ENCODE peak calls at places on chromosome 19, in ten cellular contexts. S is lower lobe of right lung, B is ovary, A is activated B cell treated with CpG ODN at 0.5 μM for 24 hours, W is colonic mucosa, F is endothelial cell, X is choroid plexus epithelial cell, K is uterus, G is AG09309, L is omental fat pad. U is an unnamed sample.
A peak's percentile ranks its signal among the peaks of the same experiment; 100 is the strongest.

GRCh38 chr19:18329035-18329376 is 6.1 kb upstream of the LSM4 start:
- DNase-seq in L (no peak), K (no peak), F (no peak), G (no peak), W (no peak), B (no peak), X (no peak), S (no peak), A (no peak), U (no peak)

GRCh38 chr19:11381535-11382369 is 2.4 kb downstream of the EPOR start:
- DNase-seq in K (peak; percentile 64), A (peak; percentile 66), S (peak; percentile 79), X (peak; percentile 79), W (peak; percentile 85), F (peak; percentile 65), B (peak; percentile 67), G (no peak), L (no peak), U (no peak)

GRCh38 chr19:16208847-16209246 is 11.1 kb downstream of the AP1M1 start:
- DNase-seq in B (no peak), S (no peak), L (no peak), F (no peak), W (no peak), K (no peak), X (no peak), A (no peak), G (no peak), U (no peak)

GRCh38 chr19:55228403-55229031 is at the start of gene TMEM86B:
- DNase-seq in A (no peak), B (no peak), S (no peak), X (no peak), L (no peak), K (no peak), W (no peak), G (no peak), F (no peak), U (no peak)

GRCh38 chr19:15107056-15108010 is at the start of gene SYDE1:
- DNase-seq in L (no peak), K (peak; percentile 66), F (peak; percentile 66), G (no peak), W (no peak), A (no peak), S (no peak), X (peak; percentile 57), B (peak; percentile 64), U (no peak)

GRCh38 chr19:11481777-11482383 is 1.0 kb upstream of the ELAVL3 start:
- DNase-seq in G (peak; percentile 35), F (peak; percentile 49), X (peak; percentile 90), S (peak; percentile 67), A (peak; percentile 58), K (peak; percentile 52), B (peak; percentile 46), W (peak; percentile 51), L (no peak), U (no peak)

GRCh38 chr19:6617374-6617773 is 26.4 kb upstream of the CD70 start:
- DNase-seq in A (no peak), K (no peak), L (no peak), W (no peak), B (no peak), S (no peak), G (no peak), X (no peak), F (no peak), U (no peak)

GRCh38 chr19:19385900-19386339 is 19.6 kb upstream of the GATAD2A start:
- DNase-seq in K (no peak), F (peak; percentile 70), W (no peak), L (no peak), S (peak; percentile 76), B (peak; percentile 38), X (peak; percentile 41), A (no peak), G (no peak), U (no peak)

GRCh38 chr19:58346961-58347929 is 6.0 kb downstream of the A1BG start:
- DNase-seq in G (no peak), B (no peak), L (no peak), W (peak; percentile 37), X (peak; percentile 67), A (peak; percentile 84), F (peak; percentile 64), S (peak; percentile 72), K (peak; percentile 58), U (no peak)

GRCh38 chr19:52638601-52639000 is 446 bp upstream of the ZNF83 start:
- DNase-seq in G (no peak), W (no peak), S (peak; percentile 54), F (peak; percentile 17), A (no peak), K (no peak), L (no peak), X (no peak), B (peak; percentile 33), U (no peak)

GRCh38 chr19:11191273-11191755 is 6.0 kb downstream of the KANK2 start:
- DNase-seq in L (peak; percentile 39), X (peak; percentile 59), A (no peak), G (no peak), S (peak; percentile 65), K (peak; percentile 68), B (peak; percentile 54), F (no peak), W (peak; percentile 58), U (no peak)

DNA sequence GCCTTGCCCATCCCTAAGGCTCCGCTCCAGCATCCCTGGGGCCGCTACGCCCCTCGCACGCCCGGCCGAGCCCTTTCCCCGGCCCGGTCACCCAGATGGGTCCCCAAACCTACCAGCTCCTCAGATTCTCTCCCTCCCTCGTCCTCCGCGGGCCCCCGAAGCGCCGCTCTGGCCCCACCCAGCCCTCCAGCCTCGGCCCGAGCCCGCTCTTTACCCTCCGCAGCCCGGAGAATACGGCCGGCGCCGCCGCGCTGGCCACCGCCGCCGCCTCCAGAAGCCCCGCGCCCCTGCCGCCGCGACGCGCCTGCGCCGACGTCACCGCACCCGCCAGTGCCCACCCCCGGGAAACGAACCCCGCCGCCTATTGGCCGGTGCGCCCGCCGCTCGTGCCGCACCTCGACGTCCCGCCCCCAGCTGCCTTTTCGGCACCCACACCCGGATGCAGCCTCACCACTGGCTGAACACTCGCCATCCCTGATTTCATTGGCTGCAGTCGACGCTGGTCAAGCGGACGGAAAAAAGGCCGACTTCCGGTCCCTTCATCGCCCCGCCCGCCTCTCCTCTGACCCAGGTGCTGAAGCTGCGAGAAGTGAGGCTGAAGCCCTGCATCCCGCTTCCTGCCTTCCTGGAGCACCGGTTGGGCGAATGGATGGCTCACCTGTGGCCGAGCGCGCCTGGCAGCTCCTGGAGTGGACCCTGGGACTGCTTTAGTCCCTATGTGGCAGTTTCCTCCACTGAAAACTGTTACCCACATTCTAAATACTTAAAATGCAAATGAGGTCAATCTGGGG is at the start of gene DAPK3:
- DNase-seq in S (peak; percentile 97), K (peak; percentile 98), F (peak; percentile 98), A (peak; percentile 94), G (peak; percentile 91), X (peak; percentile 99), W (peak; percentile 98), B (peak; percentile 97), L (peak; percentile 79), U (peak; percentile 98)
- TF ChIP-seq CTCF in S (peak; percentile 13), K (peak; percentile 22), F (no peak), A (no peak), G (no peak), X (no peak), W (no peak), B (peak; percentile 53), L (no peak), U (no peak)

GRCh38 chr19:47600246-47601179 is 8.4 kb upstream of the BICRA start:
- DNase-seq in L (peak; percentile 97), W (peak; percentile 100), A (peak; percentile 92), X (peak; percentile 99), S (peak; percentile 100), G (peak; percentile 94), F (peak; percentile 99), K (peak; percentile 100), B (peak; percentile 100), U (peak; percentile 98)
- TF ChIP-seq CTCF in L (no peak), W (no peak), A (no peak), X (no peak), S (no peak), G (no peak), F (no peak), K (peak; percentile 12), B (peak; percentile 6), U (no peak)

GRCh38 chr19:45078390-45079062 is 534 bp upstream of the GEMIN7 start:
- DNase-seq in A (no peak), B (no peak), G (no peak), X (no peak), W (no peak), K (no peak), S (no peak), F (no peak), L (no peak), U (no peak)

GRCh38 chr19:45079911-45080469 is 930 bp downstream of the GEMIN7 start:
- DNase-seq in G (no peak), L (no peak), W (peak; percentile 70), A (no peak), K (no peak), F (no peak), S (no peak), B (no peak), X (no peak), U (no peak)

GRCh38 chr19:45082170-45082569 is 3.1 kb downstream of the GEMIN7 start:
- DNase-seq in S (no peak), B (no peak), W (no peak), A (no peak), L (no peak), F (no peak), G (no peak), K (no peak), X (no peak), U (no peak)

GRCh38 chr19:45076851-45077730 is 813 bp upstream of the ZNF296 start:
- DNase-seq in A (no peak), F (no peak), L (no peak), W (peak; percentile 67), K (no peak), B (no peak), S (no peak), X (no peak), G (no peak), U (no peak)

DNA sequence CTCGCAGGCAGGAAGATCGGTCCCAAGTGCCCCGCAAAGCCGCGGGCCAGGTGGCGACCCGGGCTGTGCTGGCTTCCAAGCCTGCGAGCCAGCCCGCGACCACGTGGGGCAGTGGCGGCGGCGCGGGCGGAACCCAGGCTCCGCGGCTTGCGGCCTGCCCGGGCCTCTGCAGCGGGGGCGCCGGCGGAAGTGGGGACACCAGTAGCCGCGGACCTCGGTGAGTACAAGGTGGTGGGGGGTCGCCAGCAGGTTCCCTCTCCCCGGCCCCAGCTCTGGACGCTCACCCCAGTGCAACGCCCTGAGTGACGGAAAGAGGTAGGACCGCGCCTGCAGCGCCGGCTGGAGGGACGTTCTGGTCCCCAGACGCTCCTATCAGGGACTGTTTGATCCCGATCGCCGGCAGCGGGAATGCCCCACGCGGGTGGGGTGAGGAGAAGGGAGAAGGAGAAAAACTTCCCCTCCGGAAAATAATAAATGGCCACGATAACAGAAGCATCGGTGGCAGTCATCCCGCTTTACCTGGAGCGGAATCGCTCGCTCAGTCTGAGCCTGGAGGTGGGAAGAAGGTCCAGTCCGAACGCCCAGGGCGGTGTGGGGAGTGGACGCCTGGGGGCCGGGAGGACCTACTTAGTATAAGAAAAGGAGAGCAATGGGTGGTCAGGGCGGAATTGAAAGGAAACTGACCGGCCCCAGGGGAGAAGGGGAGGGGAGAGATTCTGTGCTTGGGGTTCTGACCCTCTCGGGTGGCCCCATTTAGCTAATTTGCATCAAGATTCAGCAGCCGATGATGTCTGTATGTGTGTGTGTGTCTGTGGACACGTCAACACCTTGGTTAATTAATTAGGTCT is at the start of gene GEMIN7:
- DNase-seq in L (no peak), A (peak; percentile 85), S (peak; percentile 81), X (peak; percentile 70), W (peak; percentile 72), B (peak; percentile 67), K (peak; percentile 67), F (peak; percentile 84), G (no peak), U (peak; percentile 92)
- TF ChIP-seq CTCF in L (no peak), A (no peak), S (peak; percentile 30), X (peak; percentile 7), W (no peak), B (peak; percentile 33), K (no peak), F (no peak), G (no peak), U (peak; percentile 41)

GRCh38 chr19:49487277-49488045 is at the start of gene RPL13A:
- DNase-seq in S (peak; percentile 100), A (peak; percentile 100), F (peak; percentile 99), X (peak; percentile 100), G (peak; percentile 96), W (peak; percentile 100), L (peak; percentile 98), K (peak; percentile 100), B (peak; percentile 100), U (peak; percentile 100)
- TF ChIP-seq CTCF in S (no peak), A (no peak), F (no peak), X (no peak), G (no peak), W (no peak), L (no peak), K (no peak), B (peak; percentile 20), U (no peak)

U was measured in type B pancreatic cell.